ENCODE peak calls at places on chromosomes 7 and 10, in six cellular contexts. V is tibial artery, P is midbrain, K is NCI-H2081, B is DMS153, X is GM03348. G is an unnamed sample.

GRCh38 chr10:12348870-12349627 is at the start of gene CAMK1D:
- DNase-seq in X (peak), K (peak), B (peak), V (peak), P (peak), G (peak)

GRCh38 chr10:55551603-55552002 is 750.6 kb upstream of the PCDH15 start:
- DNase-seq in P (no peak), B (no peak), X (no peak), K (no peak), V (no peak), G (no peak)

GRCh38 chr7:142384508-142384922 is 126.7 kb upstream of the PRSS58 start:
- DNase-seq in V (no peak), B (no peak), P (no peak), K (no peak), X (peak), G (no peak)

GRCh38 chr7:117872565-117873055 is 631 bp downstream of the CTTNBP2 start:
- DNase-seq in V (peak), K (no peak), X (peak), B (no peak), P (peak), G (no peak)

GRCh38 chr7:5528815-5529442 is 105.3 kb upstream of the TNRC18 start:
- DNase-seq in P (no peak), V (peak), X (no peak), K (no peak), B (no peak), G (no peak)

GRCh38 chr7:159027803-159028455 is 116.7 kb downstream of the VIPR2 start:
- DNase-seq in X (peak), P (no peak), B (peak), K (no peak), V (peak), G (no peak)

GRCh38 chr7:14836571-14837189 is 65.9 kb downstream of the DGKB start:
- DNase-seq in X (peak), V (no peak), K (peak), P (no peak), B (peak), G (peak)

GRCh38 chr7:143444785-143445184 is 1.5 kb downstream of the TAS2R60 start:
- DNase-seq in B (no peak), V (no peak), X (no peak), K (no peak), P (no peak), G (no peak)

GRCh38 chr10:69757553-69758309 is 44.0 kb upstream of the COL13A1 start:
- DNase-seq in P (peak), B (peak), X (peak), V (peak), K (peak), G (no peak)

GRCh38 chr7:962401-963081 is 8.1 kb upstream of the ADAP1 start:
- DNase-seq in V (peak), P (no peak), X (no peak), B (no peak), K (no peak), G (peak)

GRCh38 chr10:128143531-128143930 is 17.3 kb upstream of the MKI67 start:
- DNase-seq in P (no peak), B (no peak), V (no peak), K (no peak), X (no peak), G (no peak)

GRCh38 chr7:44622342-44623151 is 16.1 kb downstream of the OGDH start:
- DNase-seq in K (no peak), P (no peak), X (no peak), B (no peak), V (no peak), G (no peak)

GRCh38 chr10:48604408-48605263 is at the start of gene ARHGAP22:
- DNase-seq in K (peak), P (peak), B (no peak), V (peak), X (peak), G (peak)

GRCh38 chr10:104308439-104308903 is 29.8 kb downstream of the ITPRIP start:
- DNase-seq in V (no peak), X (no peak), K (no peak), B (no peak), P (no peak), G (no peak)

GRCh38 chr7:16564909-16565426 is 38.3 kb downstream of the LRRC72 start:
- DNase-seq in V (no peak), K (peak), P (peak), B (peak), X (peak), G (no peak)

GRCh38 chr7:81857385-81857784 is 87.5 kb upstream of the HGF start:
- DNase-seq in X (peak), P (no peak), K (no peak), V (no peak), B (no peak), G (no peak)

GRCh38 chr7:135981958-135982646 is 4.9 kb upstream of the MTPN start:
- DNase-seq in V (no peak), P (no peak), X (no peak), B (no peak), K (no peak), G (no peak)

GRCh38 chr10:5871596-5871995 is 18.1 kb downstream of the ANKRD16 start:
- DNase-seq in B (no peak), V (no peak), K (no peak), P (no peak), X (peak), G (no peak)

GRCh38 chr7:76358478-76359110 is at the start of gene YWHAG:
- DNase-seq in P (peak), K (peak), V (peak), X (peak), B (peak), G (peak)

GRCh38 chr7:42843209-42843800 is 68.6 kb downstream of the C7orf25 start:
- DNase-seq in B (no peak), K (peak), P (peak), V (no peak), X (peak), G (no peak)

GRCh38 chr10:132363921-132364593 is 32.1 kb downstream of the LRRC27 start:
- DNase-seq in B (no peak), K (no peak), V (peak), P (peak), X (peak), G (no peak)

GRCh38 chr7:47596502-47597202 is 14.7 kb upstream of the TNS3 start:
- DNase-seq in V (peak), P (peak), K (no peak), X (no peak), B (no peak), G (no peak)

GRCh38 chr10:14757394-14757793 is 17.3 kb downstream of the FAM107B start:
- DNase-seq in X (no peak), V (no peak), B (no peak), K (no peak), P (no peak), G (no peak)

GRCh38 chr10:116324951-116325635 is 845 bp downstream of the CCDC172 start:
- DNase-seq in V (no peak), X (no peak), B (no peak), P (no peak), K (no peak), G (no peak)

GRCh38 chr7:96548664-96549063 is 161.0 kb downstream of the SEM1 start:
- DNase-seq in B (peak), K (peak), P (no peak), X (no peak), V (no peak), G (no peak)

GRCh38 chr10:23157239-23157661 is 34.9 kb upstream of the PTF1A start:
- DNase-seq in B (no peak), P (no peak), K (no peak), V (no peak), X (no peak), G (no peak)

GRCh38 chr10:113960617-113961260 is 82.9 kb upstream of the ADRB1 start:
- DNase-seq in B (peak), P (no peak), X (no peak), K (peak), V (no peak), G (no peak)

G was measured in left lung.